ENCODE peak calls at places on chromosomes 11 and 22, in nine cellular contexts. A is breast epithelium; D is GM12865; H is PC-9; T is kidney; K is HCT116; M is heart left ventricle; J is astrocyte; O is CD8-positive, alpha-beta T cell. B is an unnamed sample.

GRCh38 chr11:104858882-104859735 is 39.2 kb downstream of the CASP12 start:
- DNase-seq in K (no peak), O (no peak), T (no peak), M (no peak), D (no peak), H (no peak), A (no peak), J (peak), B (peak)

GRCh38 chr22:42313804-42314581 is 43.5 kb upstream of the TCF20 start:
- DNase-seq in T (no peak), J (peak), D (peak), M (no peak), A (peak), H (peak), O (no peak), K (peak), B (peak)

GRCh38 chr11:44746894-44747293 is 20.1 kb downstream of the TSPAN18 start:
- DNase-seq in H (no peak), T (no peak), J (no peak), M (no peak), K (no peak), D (no peak), A (no peak), O (no peak), B (no peak)

GRCh38 chr11:11732116-11732515 is 109.7 kb upstream of the USP47 start:
- DNase-seq in H (no peak), O (no peak), J (peak), D (no peak), M (no peak), K (no peak), T (no peak), A (no peak), B (no peak)

GRCh38 chr11:29914203-29914930 is 102.5 kb downstream of the KCNA4 start:
- DNase-seq in A (no peak), D (no peak), M (no peak), H (no peak), O (no peak), T (no peak), K (no peak), J (no peak), B (no peak)

GRCh38 chr11:3614742-3615171 is 27.0 kb downstream of the ART5 start:
- DNase-seq in T (no peak), J (no peak), D (peak), M (no peak), K (no peak), A (no peak), H (no peak), O (no peak), B (no peak)

GRCh38 chr11:78767409-78767932 is 192.8 kb upstream of the NARS2 start:
- DNase-seq in M (no peak), H (no peak), J (no peak), A (no peak), T (no peak), D (no peak), K (no peak), O (no peak), B (no peak)

GRCh38 chr11:44872556-44872955 is 78.1 kb downstream of the TP53I11 start:
- DNase-seq in D (no peak), T (no peak), M (no peak), A (no peak), K (no peak), O (no peak), H (no peak), J (no peak), B (no peak)

GRCh38 chr11:105673089-105673488 is 63.2 kb downstream of the GRIA4 start:
- DNase-seq in T (no peak), O (no peak), H (no peak), K (no peak), A (no peak), M (no peak), D (peak), J (peak), B (peak)

GRCh38 chr11:45024846-45025623 is 74.4 kb upstream of the TP53I11 start:
- DNase-seq in H (no peak), T (no peak), O (no peak), D (no peak), M (no peak), A (no peak), J (no peak), K (no peak), B (no peak)

GRCh38 chr11:97269527-97269926 is 879.7 kb downstream of the JRKL start:
- DNase-seq in T (no peak), K (no peak), J (no peak), O (no peak), D (peak), A (no peak), M (no peak), H (no peak), B (no peak)

GRCh38 chr22:22977479-22978200 is 90.0 kb downstream of the IGLL5 start:
- DNase-seq in D (no peak), T (no peak), A (no peak), J (peak), O (no peak), H (no peak), K (no peak), M (no peak), B (no peak)

GRCh38 chr11:100817620-100818019 is 130.5 kb downstream of the ARHGAP42 start:
- DNase-seq in K (no peak), H (no peak), D (no peak), T (no peak), A (no peak), O (no peak), J (no peak), M (no peak), B (no peak)

GRCh38 chr11:102849319-102849718 is 5.9 kb upstream of the MMP3 start:
- DNase-seq in A (no peak), D (no peak), O (no peak), M (no peak), J (peak), T (no peak), K (no peak), H (peak), B (peak)

GRCh38 chr22:22938672-22939536 is 51.3 kb downstream of the IGLL5 start:
- DNase-seq in O (no peak), D (no peak), T (peak), H (no peak), M (peak), J (no peak), K (no peak), A (peak), B (no peak)

GRCh38 chr11:85898456-85898855 is 43.3 kb downstream of the CCDC83 start:
- DNase-seq in A (no peak), D (no peak), H (peak), O (no peak), J (no peak), K (no peak), M (no peak), T (no peak), B (no peak)

GRCh38 chr11:70472240-70472639 is 73.9 kb downstream of the CTTN start:
- DNase-seq in D (no peak), K (no peak), M (no peak), T (no peak), A (no peak), O (no peak), J (no peak), H (no peak), B (no peak)

GRCh38 chr11:75667831-75668507 is 869 bp downstream of the MAP6 start:
- DNase-seq in D (peak), T (peak), O (no peak), A (no peak), K (no peak), M (peak), J (peak), H (no peak), B (no peak)

GRCh38 chr11:109132539-109132938 is 289.5 kb upstream of the C11orf87 start:
- DNase-seq in M (no peak), A (no peak), T (no peak), D (peak), H (no peak), J (no peak), K (no peak), O (no peak), B (no peak)

GRCh38 chr11:16933756-16934603 is 80.2 kb downstream of the PLEKHA7 start:
- DNase-seq in H (no peak), T (no peak), K (no peak), J (peak), A (no peak), M (no peak), D (no peak), O (no peak), B (no peak)

GRCh38 chr22:45552580-45553332 is 50.1 kb downstream of the FBLN1 start:
- DNase-seq in O (no peak), K (no peak), M (peak), J (peak), T (peak), H (peak), A (no peak), D (no peak), B (peak)
- TF ChIP-seq CTCF in O (no peak), K (peak), M (peak), J (peak), T (no peak), H (no peak), A (no peak), D (no peak), B (peak)

DNA sequence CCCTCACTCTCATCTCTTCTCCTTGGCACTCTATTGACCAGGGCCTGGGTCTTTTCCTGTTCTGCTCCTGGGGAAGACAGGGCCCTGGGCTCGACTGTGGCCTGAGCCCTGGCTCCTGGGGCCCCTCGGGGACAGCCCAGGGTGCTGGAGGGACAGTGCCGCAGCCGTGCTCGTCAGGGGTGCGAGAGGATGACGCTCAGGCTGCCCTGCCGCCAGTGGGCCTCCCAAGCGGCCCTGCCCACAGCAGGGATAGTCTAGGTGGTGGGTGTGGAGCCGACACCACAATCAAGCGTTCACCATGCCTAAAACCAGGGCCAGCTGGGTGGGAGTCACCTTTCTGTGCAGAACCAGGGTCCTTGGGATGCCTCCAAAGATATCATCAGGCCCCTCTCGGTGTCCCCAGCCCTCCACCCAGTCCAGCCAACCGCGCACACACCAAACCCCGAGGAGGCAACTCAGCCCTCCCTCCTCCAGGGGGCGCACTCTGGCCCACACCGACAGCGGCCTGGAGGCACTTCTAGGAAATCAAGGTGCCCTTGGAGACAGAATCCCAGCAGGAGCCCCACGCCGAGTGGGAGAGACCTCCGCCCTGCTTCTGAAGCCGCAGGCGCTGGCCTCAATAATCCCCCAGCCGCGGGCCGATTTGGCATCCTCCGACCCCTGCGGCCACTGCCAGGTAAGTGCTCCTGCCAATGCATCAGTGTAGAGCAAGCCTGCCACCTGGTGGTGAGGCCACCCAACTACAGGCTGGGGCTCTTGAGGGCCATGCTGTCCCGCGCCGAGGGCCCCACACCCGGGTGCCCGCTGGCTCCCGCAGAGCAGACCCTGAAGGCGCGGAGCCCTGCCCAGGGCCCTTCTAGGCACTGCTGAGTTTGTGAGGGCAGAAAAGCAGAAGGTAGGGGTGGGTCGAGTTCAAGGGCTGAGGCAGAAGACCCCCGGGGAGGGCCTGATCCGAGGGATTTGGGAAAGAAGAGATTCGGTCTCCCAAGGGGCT is 496.4 kb downstream of the BUD13 start:
- DNase-seq in A (peak), T (peak), K (peak), D (peak), O (peak), H (peak), J (peak), M (peak), B (peak)
- H3K4me3 ChIP-seq in A (no peak), T (peak), K (no peak), D (no peak), O (no peak), H (no peak), J (peak), M (no peak), B (no peak)

GRCh38 chr11:132379540-132379939 is 1009.1 kb downstream of the NTM start:
- DNase-seq in T (no peak), M (no peak), O (no peak), J (no peak), K (no peak), H (no peak), D (no peak), A (no peak), B (no peak)

GRCh38 chr11:132373405-132374141 is 1003.2 kb downstream of the NTM start:
- DNase-seq in O (no peak), T (no peak), M (no peak), A (no peak), D (no peak), H (no peak), K (no peak), J (no peak), B (no peak)
- TF ChIP-seq CTCF in O (no peak), T (no peak), M (no peak), A (no peak), D (no peak), H (no peak), K (no peak), J (no peak), B (no peak)

GRCh38 chr11:106875013-106875412 is 143.3 kb downstream of the GUCY1A2 start:
- DNase-seq in T (no peak), A (no peak), O (no peak), K (no peak), D (no peak), H (no peak), J (peak), M (no peak), B (no peak)

GRCh38 chr11:106872246-106872645 is 146.0 kb downstream of the GUCY1A2 start:
- DNase-seq in T (no peak), M (no peak), J (no peak), A (no peak), H (no peak), D (no peak), K (no peak), O (no peak), B (no peak)
- H3K4me3 ChIP-seq in T (no peak), M (no peak), J (no peak), A (no peak), H (no peak), D (no peak), K (no peak), O (no peak), B (no peak)

DNA sequence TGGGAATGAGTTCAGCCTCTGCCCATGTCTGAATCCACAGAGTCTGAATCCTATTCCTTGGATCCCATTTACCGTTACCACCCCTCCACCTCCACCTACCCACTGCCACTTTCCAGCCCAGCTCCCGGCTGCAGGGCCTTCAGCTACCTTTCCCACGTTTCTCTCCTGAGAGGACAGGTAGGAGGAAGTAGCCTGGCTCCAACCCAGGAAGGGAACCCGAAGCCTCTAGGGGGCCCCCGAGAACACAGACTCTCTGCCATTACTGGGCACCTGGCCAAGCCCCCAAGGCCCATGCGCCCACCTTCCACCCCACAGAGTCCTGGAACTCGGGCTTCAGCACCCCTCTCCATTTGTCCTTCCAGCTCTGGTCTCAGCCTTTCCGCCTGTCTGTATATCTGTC is 101.9 kb upstream of the LMO1 start:
- DNase-seq in D (no peak), H (no peak), K (no peak), J (no peak), M (no peak), T (no peak), A (no peak), O (no peak), B (no peak)
- TF ChIP-seq CTCF in D (peak), H (no peak), K (peak), J (no peak), M (no peak), T (no peak), A (no peak), O (no peak), B (no peak)

DNA sequence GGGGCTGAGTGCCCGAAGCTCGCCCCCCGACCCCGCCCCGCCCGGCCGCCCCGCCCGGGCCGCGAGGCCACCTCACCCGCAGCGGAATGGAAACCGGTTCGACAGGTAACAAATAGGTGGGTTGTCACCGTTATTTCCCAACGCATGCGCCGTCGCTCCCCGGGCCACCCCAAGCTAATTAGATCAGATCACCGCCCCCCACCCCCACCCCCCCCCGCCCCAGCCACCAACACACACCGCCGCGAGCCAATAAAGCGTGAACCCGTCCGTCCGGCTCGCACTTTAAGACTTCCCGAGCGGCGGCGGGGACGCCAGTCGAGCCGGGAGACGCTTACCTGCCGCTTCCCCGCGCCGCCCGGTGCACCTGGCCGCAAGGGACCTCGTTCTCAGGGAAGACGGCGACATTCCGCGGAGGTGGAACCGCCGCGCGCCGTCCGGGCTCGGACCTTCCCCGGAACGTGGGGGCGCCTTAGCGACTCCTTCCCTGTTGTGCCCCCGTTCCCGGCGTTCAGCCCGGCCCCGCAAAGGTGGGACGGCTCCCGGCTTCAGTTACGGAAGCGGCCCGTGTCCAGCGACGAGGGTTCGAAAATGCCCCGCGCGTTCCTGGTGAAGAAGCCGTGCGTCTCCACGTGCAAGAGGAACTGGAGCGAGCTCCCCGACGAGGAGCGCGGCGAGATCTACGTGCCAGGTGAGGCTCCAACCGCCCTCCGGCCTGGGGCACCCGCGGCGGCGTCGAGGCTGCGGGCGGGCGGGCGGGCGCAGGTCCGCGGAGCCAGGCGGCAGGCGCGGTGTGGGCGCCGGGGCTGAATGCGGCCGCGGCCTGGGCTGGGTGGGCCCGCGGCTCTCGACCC is at the start of gene OVOL1:
- DNase-seq in O (no peak), D (no peak), T (peak), A (peak), M (peak), J (no peak), H (peak), K (peak), B (no peak)
- H3K4me3 ChIP-seq in O (peak), D (no peak), T (peak), A (no peak), M (peak), J (no peak), H (peak), K (peak), B (no peak)

DNA sequence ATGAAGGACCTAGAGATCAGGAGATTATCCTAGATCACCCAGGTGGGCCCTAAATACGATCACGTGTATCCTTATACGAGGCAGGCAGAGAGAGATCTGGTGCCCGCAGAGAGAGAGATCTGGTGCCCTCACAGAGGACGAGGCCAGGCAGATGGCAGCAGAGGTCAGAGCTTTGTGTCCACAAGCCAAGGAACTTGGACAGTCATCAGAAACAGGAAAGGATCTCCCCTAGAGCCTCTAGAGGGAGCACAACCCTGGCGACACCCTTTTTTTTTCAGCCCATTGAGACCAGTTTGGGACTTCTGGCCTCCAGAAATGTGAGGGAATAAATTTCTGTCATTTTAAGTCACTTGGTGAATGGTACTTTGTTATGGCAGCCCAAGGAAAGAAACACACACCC is 25.5 kb upstream of the TIMP3 start:
- DNase-seq in A (no peak), H (peak), D (peak), J (no peak), K (no peak), M (no peak), T (no peak), O (no peak), B (no peak)
- TF ChIP-seq CTCF in A (no peak), H (peak), D (peak), J (peak), K (peak), M (peak), T (no peak), O (no peak), B (peak)

GRCh38 chr11:118939412-118939915 is 13.7 kb upstream of the BCL9L start:
- DNase-seq in H (no peak), O (no peak), D (no peak), M (no peak), K (no peak), T (peak), J (no peak), A (no peak), B (no peak)
- H3K4me3 ChIP-seq in H (no peak), O (peak), D (no peak), M (no peak), K (no peak), T (no peak), J (no peak), A (no peak), B (no peak)